ENCODE peak calls at places on chromosomes 6 and 20, in six cellular contexts. Q, G, B, T, U and H are unnamed samples.
A peak's percentile ranks its signal among the peaks of the same experiment; 100 is the strongest.

GRCh38 chr20:53608456-53609413 is 15.1 kb upstream of the ZNF217 start:
- DNase-seq in Q (peak; percentile 41), G (peak; percentile 9), B (peak; percentile 57), T (no peak), U (no peak), H (peak; percentile 23)

GRCh38 chr6:15389759-15390723 is 144.2 kb downstream of the JARID2 start:
- DNase-seq in Q (peak; percentile 32), G (no peak), B (no peak), T (no peak), U (no peak), H (no peak)

GRCh38 chr20:25052255-25053206 is 5.4 kb downstream of the ACSS1 start:
- DNase-seq in Q (no peak), G (no peak), B (no peak), T (no peak), U (no peak), H (peak; percentile 29)

GRCh38 chr20:57795977-57796560 is 86.3 kb upstream of the PMEPA1 start:
- DNase-seq in Q (no peak), G (no peak), B (no peak), T (no peak), U (no peak), H (no peak)

GRCh38 chr6:46628498-46628897 is 24.1 kb downstream of the CYP39A1 start:
- DNase-seq in Q (no peak), G (no peak), B (no peak), T (no peak), U (no peak), H (no peak)

GRCh38 chr6:116568111-116568510 is 3.2 kb upstream of the RWDD1 start:
- DNase-seq in Q (no peak), G (no peak), B (no peak), T (no peak), U (no peak), H (no peak)

GRCh38 chr6:21840428-21840827 is 246.9 kb downstream of the SOX4 start:
- DNase-seq in Q (no peak), G (no peak), B (no peak), T (no peak), U (no peak), H (no peak)

GRCh38 chr6:11918739-11919605 is 93.1 kb upstream of the HIVEP1 start:
- DNase-seq in Q (no peak), G (no peak), B (no peak), T (no peak), U (no peak), H (no peak)

GRCh38 chr6:82951389-82951788 is 114.3 kb downstream of the UBE3D start:
- DNase-seq in Q (no peak), G (no peak), B (no peak), T (no peak), U (no peak), H (no peak)

GRCh38 chr20:571754-572331 is 28.3 kb upstream of the CSNK2A1 start:
- DNase-seq in Q (peak; percentile 86), G (no peak), B (peak; percentile 71), T (peak; percentile 74), U (no peak), H (peak; percentile 88)

GRCh38 chr6:13615802-13616140 is 636 bp downstream of the NOL7 start:
- DNase-seq in Q (peak; percentile 22), G (no peak), B (peak; percentile 71), T (peak; percentile 59), U (peak; percentile 65), H (peak; percentile 72)

GRCh38 chr20:49179368-49180277 is 8.5 kb downstream of the STAU1 start:
- DNase-seq in Q (no peak), G (no peak), B (no peak), T (no peak), U (no peak), H (no peak)

GRCh38 chr20:57126481-57127092 is 139.9 kb downstream of the BMP7 start:
- DNase-seq in Q (no peak), G (no peak), B (no peak), T (no peak), U (no peak), H (no peak)

GRCh38 chr6:93416575-93417420 is 2.6 kb downstream of the EPHA7 start:
- DNase-seq in Q (peak; percentile 13), G (no peak), B (peak; percentile 23), T (peak; percentile 13), U (peak; percentile 67), H (peak; percentile 64)

GRCh38 chr20:327946-328563 is 2.7 kb downstream of the SOX12 start:
- DNase-seq in Q (no peak), G (no peak), B (no peak), T (no peak), U (no peak), H (no peak)

GRCh38 chr20:37524859-37525708 is 2.6 kb downstream of the BLCAP start:
- DNase-seq in Q (no peak), G (no peak), B (no peak), T (no peak), U (no peak), H (no peak)

GRCh38 chr6:14046476-14047068 is 71.0 kb upstream of the CD83 start:
- DNase-seq in Q (no peak), G (peak; percentile 11), B (peak; percentile 38), T (no peak), U (no peak), H (no peak)

GRCh38 chr6:95325858-95326257 is 251.5 kb upstream of the MANEA start:
- DNase-seq in Q (no peak), G (no peak), B (no peak), T (no peak), U (no peak), H (no peak)

GRCh38 chr6:90149280-90149679 is 147.4 kb downstream of the BACH2 start:
- DNase-seq in Q (no peak), G (no peak), B (no peak), T (no peak), U (no peak), H (no peak)

GRCh38 chr6:90154666-90155065 is 142.0 kb downstream of the BACH2 start:
- DNase-seq in Q (no peak), G (no peak), B (no peak), T (no peak), U (no peak), H (no peak)

GRCh38 chr6:90148867-90149266 is 147.8 kb downstream of the BACH2 start:
- DNase-seq in Q (no peak), G (no peak), B (no peak), T (no peak), U (no peak), H (no peak)

GRCh38 chr6:90155114-90155513 is 141.5 kb downstream of the BACH2 start:
- DNase-seq in Q (no peak), G (no peak), B (no peak), T (no peak), U (no peak), H (no peak)

GRCh38 chr6:90151827-90152449 is 144.7 kb downstream of the BACH2 start:
- DNase-seq in Q (no peak), G (no peak), B (no peak), T (no peak), U (no peak), H (no peak)
- H3K27ac ChIP-seq in Q (no peak overlapping the region), G (no peak overlapping the region), B (no peak overlapping the region), T (no peak overlapping the region), U (peak overlapping the region; percentile 15), H (no peak overlapping the region)

GRCh38 chr20:36152266-36152665 is 2.3 kb upstream of the EPB41L1 start:
- DNase-seq in Q (peak; percentile 70), G (no peak), B (no peak), T (no peak), U (no peak), H (peak; percentile 64)

GRCh38 chr20:36149469-36149868 is 5.1 kb upstream of the EPB41L1 start:
- DNase-seq in Q (peak; percentile 75), G (no peak), B (no peak), T (peak; percentile 64), U (no peak), H (peak; percentile 74)

GRCh38 chr20:36149012-36149411 is 5.5 kb upstream of the EPB41L1 start:
- DNase-seq in Q (no peak), G (no peak), B (no peak), T (no peak), U (no peak), H (no peak)

GRCh38 chr20:36150489-36150846 is 4.1 kb upstream of the EPB41L1 start:
- DNase-seq in Q (no peak), G (no peak), B (no peak), T (no peak), U (no peak), H (no peak)

DNA sequence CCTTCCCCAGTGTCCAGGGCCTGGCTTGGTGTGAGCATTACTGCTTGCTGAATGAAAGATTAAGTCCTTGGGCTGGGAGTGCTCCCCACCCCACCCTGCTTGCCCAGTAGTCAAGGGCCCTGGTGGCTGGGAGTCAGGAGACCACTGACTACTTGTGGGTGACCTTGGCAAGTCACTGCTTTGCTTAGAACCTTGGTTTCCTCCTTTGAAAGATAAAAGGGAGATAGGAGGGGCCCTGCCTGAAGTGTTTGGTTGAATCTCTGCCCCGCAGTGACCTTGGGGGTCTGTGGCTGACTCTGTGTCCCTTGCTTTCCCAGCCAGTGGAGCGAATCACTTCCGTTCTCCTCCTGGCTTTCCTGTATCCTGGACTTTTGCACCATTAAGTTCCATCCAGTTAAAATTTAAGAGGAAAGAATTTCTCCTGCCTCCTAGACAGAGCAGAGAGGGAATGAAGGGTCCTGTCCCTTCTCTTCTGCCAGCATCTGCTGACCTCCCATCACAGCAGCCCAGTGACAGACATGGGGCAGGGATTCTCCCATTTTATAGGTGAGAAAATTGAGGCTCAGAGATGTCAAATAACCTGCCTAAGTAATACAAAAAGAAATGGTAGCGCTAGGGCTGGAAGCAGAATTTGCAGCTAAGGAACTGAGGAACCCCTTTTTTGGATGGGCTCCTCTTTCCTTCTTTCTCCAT is 3.5 kb upstream of the EPB41L1 start:
- DNase-seq in Q (no peak), G (no peak), B (no peak), T (no peak), U (no peak), H (no peak)
- H3K27ac ChIP-seq in Q (peak overlapping the region; percentile 33), G (no peak overlapping the region), B (no peak overlapping the region), T (no peak overlapping the region), U (no peak overlapping the region), H (peak overlapping the region; percentile 61)

DNA sequence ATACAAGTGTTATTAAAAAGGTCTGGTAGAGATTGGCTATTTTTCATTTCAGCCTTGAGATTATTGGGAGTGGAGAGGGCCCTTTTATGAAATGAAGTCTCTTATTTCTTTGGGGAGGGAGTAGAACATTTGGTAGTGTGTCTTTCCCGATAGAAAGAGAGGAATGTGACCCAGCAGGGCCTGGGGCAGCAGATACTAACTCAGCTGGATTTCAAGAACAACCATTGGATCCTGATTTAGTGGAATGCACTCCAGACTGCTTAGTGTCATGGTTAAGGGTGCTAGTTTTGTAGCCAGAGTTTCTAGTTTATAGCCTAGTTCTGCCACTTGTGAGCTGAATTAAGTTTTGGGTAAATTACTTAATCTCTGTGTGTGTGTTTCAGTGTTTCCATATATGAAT is 18.4 kb upstream of the FLRT3 start:
- DNase-seq in Q (no peak), G (no peak), B (no peak), T (no peak), U (no peak), H (no peak)
- H3K27ac ChIP-seq in Q (no peak overlapping the region), G (no peak overlapping the region), B (no peak overlapping the region), T (no peak overlapping the region), U (no peak overlapping the region), H (no peak overlapping the region)

GRCh38 chr6:106730264-106730663 is 100.9 kb downstream of the QRSL1 start:
- DNase-seq in Q (no peak), G (no peak), B (no peak), T (no peak), U (no peak), H (no peak)

GRCh38 chr6:106731144-106731842 is 101.9 kb downstream of the QRSL1 start:
- DNase-seq in Q (no peak), G (no peak), B (peak; percentile 72), T (no peak), U (no peak), H (no peak)

GRCh38 chr6:106731843-106732160 is 102.4 kb downstream of the QRSL1 start:
- DNase-seq in Q (no peak), G (no peak), B (no peak), T (no peak), U (no peak), H (no peak)

GRCh38 chr6:106729848-106730247 is 100.5 kb downstream of the QRSL1 start:
- DNase-seq in Q (no peak), G (no peak), B (peak; percentile 20), T (no peak), U (no peak), H (no peak)

GRCh38 chr6:106730672-106731071 is 101.3 kb downstream of the QRSL1 start:
- DNase-seq in Q (no peak), G (no peak), B (peak; percentile 22), T (no peak), U (no peak), H (no peak)
- H3K27ac ChIP-seq in Q (no peak overlapping the region), G (no peak overlapping the region), B (peak overlapping the region; percentile 82), T (no peak overlapping the region), U (no peak overlapping the region), H (no peak overlapping the region)